ENCODE peak calls at places on chromosomes 6 and 20, in four cellular contexts. One of them, this sample, is unnamed.

GRCh38 chr6:97630592-97630991 is 347.6 kb upstream of the MMS22L start:
- DNase-seq in H1: no peak
- DNase-seq in GM12878: no peak
- DNase-seq in SK-N-SH: no peak
- DNase-seq in this sample: no peak

GRCh38 chr6:167678102-167679101 is 148.3 kb upstream of the AFDN start:
- DNase-seq in SK-N-SH: peak
- DNase-seq in H1: no peak
- DNase-seq in GM12878: no peak
- DNase-seq in this sample: no peak

GRCh38 chr20:37230200-37230599 is 31.4 kb downstream of the GHRH start:
- DNase-seq in GM12878: no peak
- DNase-seq in SK-N-SH: no peak
- DNase-seq in H1: no peak
- DNase-seq in this sample: no peak

GRCh38 chr6:126038234-126038633 is 51.9 kb downstream of the TRMT11 start:
- DNase-seq in GM12878: no peak
- DNase-seq in H1: no peak
- DNase-seq in SK-N-SH: no peak
- DNase-seq in this sample: no peak

GRCh38 chr6:139982652-139983051 is 608.2 kb upstream of the CITED2 start:
- DNase-seq in SK-N-SH: peak
- DNase-seq in GM12878: no peak
- DNase-seq in H1: no peak
- DNase-seq in this sample: no peak

GRCh38 chr20:42444799-42445198 is 744.9 kb downstream of the PTPRT start:
- DNase-seq in GM12878: no peak
- DNase-seq in SK-N-SH: no peak
- DNase-seq in H1: no peak
- DNase-seq in this sample: no peak

GRCh38 chr20:34705383-34706021 is 1.4 kb downstream of the TP53INP2 start:
- DNase-seq in GM12878: no peak
- DNase-seq in SK-N-SH: no peak
- DNase-seq in H1: no peak
- DNase-seq in this sample: peak

GRCh38 chr20:24531626-24532419 is 62.4 kb downstream of the SYNDIG1 start:
- DNase-seq in H1: no peak
- DNase-seq in SK-N-SH: no peak
- DNase-seq in GM12878: no peak
- DNase-seq in this sample: no peak

GRCh38 chr6:19812512-19813119 is 24.6 kb upstream of the ID4 start:
- DNase-seq in GM12878: no peak
- DNase-seq in SK-N-SH: peak
- DNase-seq in H1: no peak
- DNase-seq in this sample: peak

GRCh38 chr6:85483041-85483700 is 33.3 kb downstream of the NT5E start:
- DNase-seq in SK-N-SH: peak
- DNase-seq in H1: peak
- DNase-seq in GM12878: no peak
- DNase-seq in this sample: peak

GRCh38 chr20:48773837-48774418 is 53.9 kb downstream of the PREX1 start:
- DNase-seq in GM12878: no peak
- DNase-seq in SK-N-SH: no peak
- DNase-seq in H1: no peak
- DNase-seq in this sample: no peak

GRCh38 chr6:3032986-3033385 is 33.3 kb downstream of the NQO2 start:
- DNase-seq in GM12878: no peak
- DNase-seq in H1: no peak
- DNase-seq in SK-N-SH: no peak
- DNase-seq in this sample: no peak
- TF ChIP-seq NRF1 in GM12878: no peak
- TF ChIP-seq NRF1 in H1: no peak
- TF ChIP-seq NRF1 in SK-N-SH: no peak
- TF ChIP-seq NRF1 in this sample: no peak

GRCh38 chr6:135514706-135515105 is 17.2 kb upstream of the AHI1 start:
- DNase-seq in GM12878: no peak
- DNase-seq in H1: no peak
- DNase-seq in SK-N-SH: no peak
- DNase-seq in this sample: no peak
- TF ChIP-seq NRF1 in GM12878: no peak
- TF ChIP-seq NRF1 in H1: no peak
- TF ChIP-seq NRF1 in SK-N-SH: no peak
- TF ChIP-seq NRF1 in this sample: no peak

GRCh38 chr20:53127027-53127426 is 154.9 kb downstream of the TSHZ2 start:
- DNase-seq in H1: no peak
- DNase-seq in GM12878: no peak
- DNase-seq in SK-N-SH: no peak
- DNase-seq in this sample: no peak

GRCh38 chr20:53126185-53126584 is 154.0 kb downstream of the TSHZ2 start:
- DNase-seq in GM12878: no peak
- DNase-seq in SK-N-SH: no peak
- DNase-seq in H1: no peak
- DNase-seq in this sample: no peak

GRCh38 chr20:53124803-53125202 is 152.6 kb downstream of the TSHZ2 start:
- DNase-seq in SK-N-SH: no peak
- DNase-seq in GM12878: no peak
- DNase-seq in H1: no peak
- DNase-seq in this sample: no peak

GRCh38 chr20:53124075-53124532 is 151.9 kb downstream of the TSHZ2 start:
- DNase-seq in SK-N-SH: no peak
- DNase-seq in GM12878: no peak
- DNase-seq in H1: no peak
- DNase-seq in this sample: no peak

DNA sequence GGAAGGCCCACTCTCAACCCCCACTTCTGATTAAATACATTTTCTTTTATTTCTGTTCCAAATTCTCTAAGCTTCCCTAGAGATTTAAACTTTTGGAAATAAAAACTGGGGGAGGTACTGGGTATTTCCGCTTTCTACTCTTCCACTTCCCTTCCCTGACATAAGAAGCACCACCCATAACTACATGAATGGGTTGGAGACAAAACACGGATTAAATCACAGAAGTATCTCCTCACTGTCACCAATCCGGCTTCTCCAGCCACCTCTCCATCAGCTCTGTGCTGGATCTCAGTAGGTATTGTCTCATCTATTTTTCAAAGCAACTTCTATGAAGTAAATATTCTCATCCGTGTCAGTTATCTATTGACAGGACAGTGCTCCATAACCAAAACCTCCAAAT is 150.7 kb downstream of the TSHZ2 start:
- DNase-seq in GM12878: no peak
- DNase-seq in H1: no peak
- DNase-seq in SK-N-SH: no peak
- DNase-seq in this sample: no peak
- TF ChIP-seq NRF1 in GM12878: no peak
- TF ChIP-seq NRF1 in H1: no peak
- TF ChIP-seq NRF1 in SK-N-SH: no peak
- TF ChIP-seq NRF1 in this sample: no peak

DNA sequence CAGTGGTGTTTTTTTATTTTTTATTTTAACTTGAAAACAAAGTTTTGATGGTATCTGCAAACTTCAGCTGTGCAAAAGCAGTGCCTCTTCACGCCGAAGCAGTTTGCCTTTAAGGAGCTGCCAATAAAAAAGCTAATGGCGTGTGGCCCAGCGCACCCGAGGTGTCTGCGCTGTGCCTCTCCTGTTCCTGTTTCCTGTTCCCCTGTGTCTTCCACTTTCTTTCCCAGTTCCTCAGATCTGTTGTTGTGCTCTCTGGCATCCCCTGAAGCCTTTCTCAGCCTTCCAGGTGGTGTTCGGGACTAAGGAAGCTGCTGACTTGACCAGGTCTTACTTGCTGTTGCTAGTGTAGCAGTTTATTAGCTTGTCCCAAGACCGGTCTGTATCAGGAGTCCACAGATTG is 178.5 kb downstream of the TMEM242 start:
- DNase-seq in SK-N-SH: no peak
- DNase-seq in H1: no peak
- DNase-seq in GM12878: no peak
- DNase-seq in this sample: no peak
- TF ChIP-seq NRF1 in SK-N-SH: no peak
- TF ChIP-seq NRF1 in H1: no peak
- TF ChIP-seq NRF1 in GM12878: no peak
- TF ChIP-seq NRF1 in this sample: no peak

DNA sequence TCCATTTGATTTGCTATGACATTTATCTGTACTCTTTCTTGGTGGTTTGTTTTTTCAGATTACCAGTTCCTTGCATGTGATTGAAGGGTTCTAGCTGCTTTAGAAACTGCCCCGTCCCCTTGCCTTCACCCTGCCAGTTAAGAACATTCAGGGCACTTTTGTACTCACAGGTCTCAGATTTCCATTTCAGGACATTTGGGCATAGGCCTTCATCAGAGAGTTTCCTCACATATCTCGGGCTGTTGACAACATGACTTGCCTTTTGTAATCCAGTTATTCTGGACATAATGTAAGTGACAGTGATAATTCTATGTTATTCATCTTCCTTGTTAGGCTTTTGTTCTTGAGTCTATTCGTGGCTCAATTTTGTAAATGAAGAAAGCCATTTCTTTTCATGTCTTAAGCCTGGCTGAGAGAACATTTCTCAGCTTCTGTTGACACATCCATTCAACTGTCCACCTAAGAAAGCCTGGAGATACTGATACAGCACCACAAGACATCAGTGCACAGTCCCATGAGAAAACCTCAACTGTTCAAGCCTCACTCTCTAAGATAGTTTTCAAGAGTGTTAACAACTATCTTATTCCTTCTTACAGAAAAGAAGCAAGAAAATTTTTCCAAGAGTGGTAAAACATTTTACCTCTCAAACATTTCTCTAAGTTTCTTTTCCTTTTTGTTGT is 209.3 kb upstream of the SGK1 start:
- DNase-seq in GM12878: no peak
- DNase-seq in H1: no peak
- DNase-seq in SK-N-SH: no peak
- DNase-seq in this sample: no peak
- TF ChIP-seq NRF1 in GM12878: no peak
- TF ChIP-seq NRF1 in H1: no peak
- TF ChIP-seq NRF1 in SK-N-SH: no peak
- TF ChIP-seq NRF1 in this sample: no peak

GRCh38 chr6:76435174-76435573 is 362.7 kb upstream of the IMPG1 start:
- DNase-seq in SK-N-SH: no peak
- DNase-seq in H1: no peak
- DNase-seq in GM12878: no peak
- DNase-seq in this sample: no peak
- TF ChIP-seq NRF1 in SK-N-SH: no peak
- TF ChIP-seq NRF1 in H1: no peak
- TF ChIP-seq NRF1 in GM12878: no peak
- TF ChIP-seq NRF1 in this sample: no peak

GRCh38 chr6:133173276-133173675 is 67.9 kb upstream of the EYA4 start:
- DNase-seq in SK-N-SH: no peak
- DNase-seq in GM12878: no peak
- DNase-seq in H1: no peak
- DNase-seq in this sample: no peak

GRCh38 chr6:133166706-133167105 is 74.5 kb upstream of the EYA4 start:
- DNase-seq in H1: no peak
- DNase-seq in SK-N-SH: no peak
- DNase-seq in GM12878: no peak
- DNase-seq in this sample: no peak

GRCh38 chr6:133170602-133171001 is 70.6 kb upstream of the EYA4 start:
- DNase-seq in H1: no peak
- DNase-seq in GM12878: no peak
- DNase-seq in SK-N-SH: no peak
- DNase-seq in this sample: no peak

GRCh38 chr6:133171989-133172604 is 69.1 kb upstream of the EYA4 start:
- DNase-seq in GM12878: no peak
- DNase-seq in H1: no peak
- DNase-seq in SK-N-SH: no peak
- DNase-seq in this sample: no peak

GRCh38 chr6:133169901-133170300 is 71.3 kb upstream of the EYA4 start:
- DNase-seq in SK-N-SH: no peak
- DNase-seq in H1: no peak
- DNase-seq in GM12878: no peak
- DNase-seq in this sample: no peak
- TF ChIP-seq NRF1 in SK-N-SH: no peak
- TF ChIP-seq NRF1 in H1: no peak
- TF ChIP-seq NRF1 in GM12878: no peak
- TF ChIP-seq NRF1 in this sample: no peak

GRCh38 chr6:12995419-12995818 is 278.9 kb downstream of the PHACTR1 start:
- DNase-seq in SK-N-SH: no peak
- DNase-seq in GM12878: no peak
- DNase-seq in H1: no peak
- DNase-seq in this sample: no peak
- TF ChIP-seq NRF1 in SK-N-SH: no peak
- TF ChIP-seq NRF1 in GM12878: no peak
- TF ChIP-seq NRF1 in H1: no peak
- TF ChIP-seq NRF1 in this sample: no peak

GRCh38 chr6:112933947-112934346 is 586.8 kb downstream of the RFPL4B start:
- DNase-seq in SK-N-SH: no peak
- DNase-seq in H1: no peak
- DNase-seq in GM12878: no peak
- DNase-seq in this sample: no peak
- TF ChIP-seq NRF1 in SK-N-SH: no peak
- TF ChIP-seq NRF1 in H1: no peak
- TF ChIP-seq NRF1 in GM12878: no peak
- TF ChIP-seq NRF1 in this sample: no peak